ENCODE peak calls at places on chromosomes 6 and 20, in seven cellular contexts. S is HS-5; H is NCI-H1092 treated with DMSO at 0.1 percent for 48 hours; U is effector CD4-positive, alpha-beta T cell; C is Calu3; R is BE2C; A is NCI-H510A treated with DMSO at 0.1 percent for 48 hours. K is an unnamed sample.

GRCh38 chr20:47273591-47274235 is 82.8 kb downstream of the ZMYND8 start:
- DNase-seq in A (no peak), U (no peak), C (no peak), H (no peak), S (peak), R (no peak), K (no peak)

GRCh38 chr6:111614833-111615582 is 9.3 kb upstream of the TRAF3IP2 start:
- DNase-seq in C (peak), A (no peak), R (peak), U (no peak), H (no peak), S (no peak), K (no peak)

GRCh38 chr6:30213654-30213998 is 420 bp upstream of the TRIM26 start:
- DNase-seq in U (no peak), C (no peak), H (no peak), S (no peak), A (no peak), R (no peak), K (no peak)

GRCh38 chr6:1122083-1122482 is 189.8 kb upstream of the FOXQ1 start:
- DNase-seq in A (no peak), C (no peak), R (no peak), U (no peak), H (no peak), S (no peak), K (no peak)

GRCh38 chr6:83921315-83921714 is 61.8 kb downstream of the CYB5R4 start:
- DNase-seq in U (no peak), R (no peak), S (no peak), A (no peak), H (no peak), C (no peak), K (no peak)

GRCh38 chr6:18330548-18331066 is 56.5 kb upstream of the RNF144B start:
- DNase-seq in A (no peak), H (no peak), S (no peak), R (no peak), C (no peak), U (no peak), K (no peak)

GRCh38 chr6:147695819-147696218 is 187.3 kb downstream of the SAMD5 start:
- DNase-seq in S (no peak), C (no peak), A (no peak), H (no peak), R (no peak), U (no peak), K (no peak)

GRCh38 chr20:1646975-1647431 is 10.6 kb downstream of the SIRPG start:
- DNase-seq in H (no peak), S (no peak), A (no peak), U (no peak), C (no peak), R (no peak), K (no peak)

GRCh38 chr6:159056003-159056402 is 11.2 kb upstream of the TAGAP start:
- DNase-seq in H (no peak), A (no peak), C (no peak), R (no peak), U (no peak), S (no peak), K (no peak)

GRCh38 chr6:53273356-53273755 is 75.4 kb downstream of the ELOVL5 start:
- DNase-seq in A (no peak), R (no peak), U (no peak), C (no peak), S (no peak), H (peak), K (no peak)

GRCh38 chr6:21748343-21749063 is 155.0 kb downstream of the SOX4 start:
- DNase-seq in U (no peak), A (peak), C (peak), S (no peak), R (no peak), H (peak), K (no peak)

GRCh38 chr6:148891027-148891783 is 144.4 kb downstream of the UST start:
- DNase-seq in A (no peak), H (no peak), R (no peak), S (no peak), C (no peak), U (no peak), K (no peak)

GRCh38 chr20:61963149-61963548 is 102.5 kb downstream of the TAF4 start:
- DNase-seq in U (no peak), S (no peak), A (no peak), C (no peak), R (no peak), H (no peak), K (no peak)